ENCODE peak calls at places on chromosome 22, in ten cellular contexts. U is upper lobe of right lung, P is IMR-90, M is ovary, S is cardiac muscle cell, H is uterus, G is adipocyte, R is esophagus squamous epithelium, I is Panc1, F is fibroblast of lung. L is an unnamed sample.
A peak's percentile ranks its signal among the peaks of the same experiment; 100 is the strongest.

GRCh38 chr22:46846832-46847355 is 84.4 kb downstream of the TBC1D22A start:
- DNase-seq in U (no peak), I (no peak), G (no peak), F (no peak), R (no peak), H (no peak), P (no peak), S (no peak), M (no peak), L (no peak)

GRCh38 chr22:21803859-21804258 is 63.6 kb downstream of the MAPK1 start:
- DNase-seq in F (no peak), I (no peak), G (no peak), R (no peak), M (no peak), U (no peak), S (no peak), H (no peak), P (no peak), L (no peak)

GRCh38 chr22:17269607-17270261 is 50.5 kb upstream of the ADA2 start:
- DNase-seq in I (no peak), H (no peak), P (no peak), U (no peak), M (no peak), S (no peak), F (no peak), G (no peak), R (no peak), L (no peak)

GRCh38 chr22:37242395-37242918 is 1.6 kb downstream of the RAC2 start:
- DNase-seq in U (peak; percentile 85), M (no peak), F (no peak), I (no peak), P (peak; percentile 38), R (peak; percentile 78), G (no peak), H (peak; percentile 32), S (no peak), L (peak; percentile 47)

GRCh38 chr22:48309115-48309705 is 1518.5 kb downstream of the BRD1 start:
- DNase-seq in G (no peak), F (no peak), M (no peak), P (no peak), H (no peak), S (no peak), U (no peak), I (no peak), R (no peak), L (no peak)

GRCh38 chr22:43829448-43829821 is 17.3 kb upstream of the EFCAB6 start:
- DNase-seq in I (no peak), U (peak; percentile 63), H (no peak), M (peak; percentile 36), P (peak; percentile 71), F (no peak), S (no peak), R (no peak), G (peak; percentile 78), L (no peak)

GRCh38 chr22:48500481-48501230 is 1327.0 kb downstream of the BRD1 start:
- DNase-seq in U (no peak), G (no peak), I (no peak), R (no peak), H (no peak), F (no peak), S (no peak), M (no peak), P (no peak), L (no peak)

GRCh38 chr22:28075260-28075981 is 156.4 kb upstream of the PITPNB start:
- DNase-seq in U (no peak), M (no peak), P (peak; percentile 91), H (peak; percentile 68), S (no peak), R (no peak), I (no peak), G (peak; percentile 76), F (peak; percentile 81), L (no peak)

GRCh38 chr22:42170946-42171345 is 40.3 kb upstream of the CYP2D6 start:
- DNase-seq in G (no peak), M (no peak), R (no peak), P (no peak), S (no peak), F (no peak), I (no peak), U (no peak), H (no peak), L (no peak)
- H3K4me1 ChIP-seq in G (peaks cover 26% of the 10 kb centered on the region), M (no peaks in the 10 kb centered on the region), R (peaks cover 9% of the 10 kb centered on the region), P (peaks cover 8% of the 10 kb centered on the region), S (peaks cover 27% of the 10 kb centered on the region), F (peaks cover 7% of the 10 kb centered on the region), I (no peaks in the 10 kb centered on the region), U (no peaks in the 10 kb centered on the region), H (no peaks in the 10 kb centered on the region), L (no peaks in the 10 kb centered on the region)

GRCh38 chr22:26514419-26515161 is 2.3 kb upstream of the TFIP11 start:
- DNase-seq in G (no peak), R (no peak), I (no peak), P (no peak), M (no peak), U (no peak), H (no peak), F (no peak), S (no peak), L (no peak)

GRCh38 chr22:26513852-26514251 is 1.6 kb upstream of the TFIP11 start:
- DNase-seq in F (no peak), U (no peak), I (no peak), G (no peak), M (no peak), H (no peak), P (no peak), S (no peak), R (no peak), L (no peak)

GRCh38 chr22:26515938-26516337 is 3.7 kb upstream of the TFIP11 start:
- DNase-seq in R (no peak), P (no peak), M (no peak), F (no peak), I (no peak), G (no peak), H (no peak), S (no peak), U (no peak), L (no peak)

GRCh38 chr22:26517429-26517828 is 5.2 kb upstream of the TFIP11 start:
- DNase-seq in S (no peak), M (no peak), U (no peak), H (no peak), F (no peak), P (no peak), I (no peak), R (no peak), G (no peak), L (no peak)

DNA sequence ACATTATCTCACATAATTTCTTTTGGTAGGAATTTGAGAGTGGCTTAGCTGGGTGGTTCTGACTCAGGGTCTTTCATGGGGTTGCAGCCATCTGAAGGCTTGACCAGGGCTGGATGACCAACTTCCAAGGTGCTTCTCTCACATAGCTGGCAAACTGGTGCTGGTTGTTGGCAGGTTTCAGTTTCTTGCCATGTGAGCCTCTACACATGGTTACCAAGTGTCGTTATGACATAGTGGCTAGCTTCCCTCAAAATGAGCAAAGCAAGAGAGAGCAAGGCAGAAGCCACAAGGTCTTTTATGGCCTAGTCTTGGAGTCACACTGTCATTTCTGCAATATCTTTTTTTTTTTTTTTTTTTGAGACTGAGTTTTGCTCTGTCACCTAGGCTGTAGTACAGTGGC is 4.2 kb upstream of the TFIP11 start:
- DNase-seq in F (no peak), H (no peak), G (no peak), M (no peak), S (no peak), I (no peak), R (no peak), P (no peak), U (no peak), L (no peak)
- H3K4me3 ChIP-seq in F (no peak overlapping the region), H (no peak overlapping the region), G (no peak overlapping the region), M (no peak overlapping the region), S (no peak overlapping the region), I (no peak overlapping the region), R (no peak overlapping the region), P (no peak overlapping the region), U (no peak overlapping the region), L (no peak overlapping the region)

GRCh38 chr22:30196867-30197336 is 49.7 kb downstream of the LIF start:
- DNase-seq in U (no peak), S (no peak), F (no peak), H (no peak), R (no peak), P (no peak), M (no peak), I (no peak), G (no peak), L (no peak)

GRCh38 chr22:30196141-30196866 is 50.3 kb downstream of the LIF start:
- DNase-seq in S (peak; percentile 52), R (peak; percentile 30), H (peak; percentile 83), P (peak; percentile 100), F (peak; percentile 100), U (peak; percentile 86), G (peak; percentile 99), I (peak; percentile 97), M (no peak), L (peak; percentile 91)

GRCh38 chr22:30197389-30197788 is 49.2 kb downstream of the LIF start:
- DNase-seq in F (no peak), H (no peak), R (no peak), I (no peak), G (no peak), M (no peak), P (peak; percentile 29), S (no peak), U (no peak), L (no peak)

GRCh38 chr22:30195245-30196140 is 51.1 kb downstream of the LIF start:
- DNase-seq in F (peak; percentile 25), G (no peak), P (peak; percentile 64), U (no peak), M (no peak), S (no peak), I (no peak), H (peak; percentile 46), R (no peak), L (no peak)

GRCh38 chr22:30198152-30198845 is 48.3 kb downstream of the LIF start:
- DNase-seq in P (peak; percentile 59), H (no peak), R (no peak), U (no peak), M (no peak), I (no peak), S (no peak), G (peak; percentile 46), F (peak; percentile 17), L (no peak)
- H3K4me1 ChIP-seq in P (peaks cover 31% of the 10 kb centered on the region), H (no peaks in the 10 kb centered on the region), R (peaks cover 26% of the 10 kb centered on the region), U (peaks cover 26% of the 10 kb centered on the region), M (peaks cover 14% of the 10 kb centered on the region), I (peaks cover 26% of the 10 kb centered on the region), S (peaks cover 16% of the 10 kb centered on the region), G (peaks cover 29% of the 10 kb centered on the region), F (peaks cover 23% of the 10 kb centered on the region), L (peaks cover 17% of the 10 kb centered on the region)

GRCh38 chr22:45760682-45761081 is 89.0 kb downstream of the ATXN10 start:
- DNase-seq in S (no peak), F (no peak), P (no peak), H (no peak), M (no peak), G (no peak), R (no peak), I (no peak), U (no peak), L (no peak)

GRCh38 chr22:45757068-45757467 is 85.4 kb downstream of the ATXN10 start:
- DNase-seq in H (no peak), U (no peak), R (no peak), S (peak; percentile 87), G (peak; percentile 92), M (peak; percentile 71), P (peak; percentile 14), F (peak; percentile 59), I (no peak), L (no peak)

GRCh38 chr22:45756558-45756957 is 84.9 kb downstream of the ATXN10 start:
- DNase-seq in M (no peak), F (peak; percentile 8), S (no peak), I (no peak), H (no peak), R (no peak), P (peak; percentile 5), U (no peak), G (peak; percentile 55), L (no peak)

GRCh38 chr22:45758603-45759002 is 87.0 kb downstream of the ATXN10 start:
- DNase-seq in H (no peak), U (no peak), M (no peak), R (no peak), P (no peak), G (no peak), F (no peak), S (no peak), I (no peak), L (no peak)

GRCh38 chr22:45757936-45758335 is 86.3 kb downstream of the ATXN10 start:
- DNase-seq in M (no peak), U (no peak), P (no peak), R (no peak), S (no peak), G (no peak), I (no peak), H (no peak), F (no peak), L (no peak)
- H3K4me3 ChIP-seq in M (no peak overlapping the region), U (no peak overlapping the region), P (no peak overlapping the region), R (no peak overlapping the region), S (no peak overlapping the region), G (no peak overlapping the region), I (no peak overlapping the region), H (no peak overlapping the region), F (no peak overlapping the region), L (no peak overlapping the region)